ENCODE peak calls at places on chromosomes 1 and 21, in six cellular contexts. X, T, S, B, F and P are unnamed samples.

GRCh38 chr1:84944767-84945486 is 51.9 kb upstream of the LPAR3 start:
- DNase-seq in X (peak), T (peak), S (peak), B (peak), F (peak), P (peak)

GRCh38 chr1:30305519-30305918 is 417.9 kb downstream of the MATN1 start:
- DNase-seq in X (no peak), T (no peak), S (no peak), B (no peak), F (no peak), P (no peak)

GRCh38 chr1:74763714-74764301 is 30.9 kb downstream of the TYW3 start:
- DNase-seq in X (no peak), T (no peak), S (no peak), B (no peak), F (no peak), P (no peak)

GRCh38 chr21:45919593-45919992 is 62.0 kb upstream of the COL6A1 start:
- DNase-seq in X (no peak), T (no peak), S (no peak), B (no peak), F (no peak), P (no peak)

GRCh38 chr1:44484155-44484688 is 79.2 kb downstream of the RNF220 start:
- DNase-seq in X (no peak), T (no peak), S (peak), B (no peak), F (no peak), P (no peak)

GRCh38 chr1:219159946-219160645 is 13.6 kb upstream of the LYPLAL1 start:
- DNase-seq in X (no peak), T (peak), S (no peak), B (no peak), F (no peak), P (no peak)

GRCh38 chr1:233327938-233328660 is 575 bp downstream of the MAP3K21 start:
- DNase-seq in X (peak), T (peak), S (peak), B (no peak), F (peak), P (no peak)

GRCh38 chr1:30474818-30475200 is 248.6 kb downstream of the MATN1 start:
- DNase-seq in X (no peak), T (no peak), S (no peak), B (no peak), F (no peak), P (no peak)